ENCODE peak calls at places on chromosomes 4 and X, in six cellular contexts. X is SK-N-SH, I is HCT116, L is K562, B is HepG2, K is GM12878. R is an unnamed sample.

GRCh38 chrX:152157042-152157441 is 18.7 kb upstream of the MAGEA10 start:
- DNase-seq in B (no peak), L (peak), I (no peak), X (no peak), K (no peak), R (no peak)

GRCh38 chrX:79259073-79259689 is 108.0 kb downstream of the ITM2A start:
- DNase-seq in K (peak), I (no peak), B (no peak), X (no peak), L (no peak), R (no peak)

GRCh38 chr4:134773497-134774000 is 572.0 kb upstream of the PABPC4L start:
- DNase-seq in K (no peak), B (no peak), I (no peak), L (no peak), X (no peak), R (no peak)

GRCh38 chr4:112330921-112331320 is 33.8 kb downstream of the ALPK1 start:
- DNase-seq in I (no peak), X (no peak), L (no peak), B (no peak), K (no peak), R (no peak)

GRCh38 chr4:17275836-17276235 is 236.1 kb downstream of the QDPR start:
- DNase-seq in K (no peak), L (no peak), B (no peak), X (no peak), I (no peak), R (no peak)

GRCh38 chr4:109465065-109465464 is 31.4 kb downstream of the SEC24B start:
- DNase-seq in I (no peak), B (no peak), K (no peak), X (no peak), L (no peak), R (no peak)

GRCh38 chr4:102387552-102388150 is 42.4 kb upstream of the SLC39A8 start:
- DNase-seq in K (no peak), I (no peak), X (no peak), L (no peak), B (no peak), R (no peak)

GRCh38 chr4:184268574-184269160 is 51.0 kb upstream of the ENPP6 start:
- DNase-seq in X (no peak), L (peak), I (no peak), K (no peak), B (no peak), R (no peak)

GRCh38 chr4:165301833-165302232 is 25.6 kb upstream of the MSMO1 start:
- DNase-seq in X (no peak), B (no peak), L (no peak), I (no peak), K (no peak), R (no peak)
- TF ChIP-seq JUND in X (no peak), B (no peak), L (no peak), I (no peak), K (no peak), R (no peak)

GRCh38 chr4:177308125-177308524 is 1.5 kb upstream of the NEIL3 start:
- DNase-seq in L (no peak), X (no peak), I (no peak), B (peak), K (no peak), R (no peak)

GRCh38 chr4:177309525-177310371 is at the start of gene NEIL3:
- DNase-seq in L (peak), I (peak), B (peak), K (peak), X (peak), R (peak)

GRCh38 chr4:177313263-177313662 is 3.6 kb downstream of the NEIL3 start:
- DNase-seq in B (no peak), I (no peak), K (no peak), X (no peak), L (no peak), R (no peak)

GRCh38 chr4:177308842-177309524 is 691 bp upstream of the NEIL3 start:
- DNase-seq in K (no peak), X (no peak), L (no peak), B (no peak), I (no peak), R (no peak)
- TF ChIP-seq JUND in K (no peak), X (no peak), L (no peak), B (no peak), I (no peak), R (no peak)

GRCh38 chrX:96753230-96753629 is 68.6 kb downstream of the DIAPH2 start:
- DNase-seq in B (no peak), X (no peak), I (no peak), K (no peak), L (no peak), R (no peak)
- TF ChIP-seq JUND in B (no peak), X (no peak), I (no peak), K (no peak), L (no peak), R (no peak)

DNA sequence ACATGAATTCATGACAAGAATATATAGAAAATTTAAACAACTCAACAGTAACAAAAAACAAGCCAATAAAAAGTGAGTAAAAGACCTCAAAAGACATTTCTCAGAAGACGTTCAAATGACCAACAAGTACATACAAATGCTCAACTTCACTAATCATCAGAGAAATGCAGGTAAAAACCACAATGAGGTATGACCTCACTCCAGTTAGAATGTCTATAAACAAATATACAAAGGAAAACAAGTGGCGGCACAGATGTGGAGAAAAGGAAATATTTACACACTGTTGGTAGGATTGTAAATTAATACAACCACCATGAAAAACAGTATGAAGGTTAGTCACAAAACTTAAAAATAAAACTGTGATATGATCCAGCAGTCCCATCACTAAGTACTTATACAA is 1033.1 kb downstream of the RAPGEF2 start:
- DNase-seq in I (no peak), X (no peak), L (no peak), K (no peak), B (no peak), R (no peak)
- TF ChIP-seq JUND in I (no peak), X (no peak), L (no peak), K (no peak), B (no peak), R (no peak)

GRCh38 chrX:39688219-39688575 is 409.6 kb downstream of the BCOR start:
- DNase-seq in L (no peak), B (no peak), K (no peak), I (no peak), X (no peak), R (no peak)
- TF ChIP-seq JUND in L (no peak), B (no peak), K (no peak), I (no peak), X (no peak), R (no peak)

GRCh38 chrX:45850197-45850774 is 649.6 kb upstream of the DIPK2B start:
- DNase-seq in B (no peak), K (no peak), I (no peak), L (no peak), X (no peak), R (no peak)
- TF ChIP-seq JUND in B (no peak), K (no peak), I (no peak), L (no peak), X (no peak), R (no peak)

DNA sequence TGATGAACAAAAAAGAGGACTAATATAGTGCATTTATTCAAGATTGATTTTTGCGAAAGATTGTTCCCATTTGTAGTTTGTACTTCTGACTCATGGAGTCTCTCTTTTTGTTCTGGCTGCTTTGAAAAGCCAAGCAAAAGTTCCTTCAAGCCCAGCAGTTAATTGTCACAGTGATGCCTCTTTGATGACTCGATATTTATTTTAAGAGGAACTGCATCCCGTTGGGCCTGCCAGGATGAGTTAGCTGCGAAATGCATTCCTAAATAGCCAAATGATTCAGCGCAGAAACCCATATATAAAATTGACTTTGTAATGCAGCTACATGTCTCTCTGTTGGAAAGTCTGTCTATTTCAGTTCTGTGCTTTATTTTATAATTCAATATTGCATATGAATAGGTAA is 295.1 kb downstream of the GBA3 start:
- DNase-seq in X (no peak), I (no peak), L (no peak), K (no peak), B (no peak), R (no peak)
- TF ChIP-seq JUND in X (no peak), I (no peak), L (no peak), K (no peak), B (no peak), R (no peak)

GRCh38 chr4:139589619-139590018 is 33.6 kb upstream of the SETD7 start:
- DNase-seq in I (no peak), L (no peak), B (no peak), K (no peak), X (no peak), R (no peak)
- TF ChIP-seq JUND in I (no peak), L (peak), B (no peak), K (no peak), X (no peak), R (no peak)

GRCh38 chr4:66562276-66562806 is 892.1 kb upstream of the EPHA5 start:
- DNase-seq in B (no peak), K (no peak), X (no peak), L (no peak), I (no peak), R (no peak)

GRCh38 chr4:66554844-66555243 is 884.6 kb upstream of the EPHA5 start:
- DNase-seq in K (no peak), L (no peak), X (no peak), B (no peak), I (no peak), R (no peak)

GRCh38 chr4:66555301-66555700 is 885.0 kb upstream of the EPHA5 start:
- DNase-seq in K (no peak), L (no peak), X (no peak), B (no peak), I (no peak), R (no peak)

GRCh38 chr4:66556651-66557278 is 886.5 kb upstream of the EPHA5 start:
- DNase-seq in B (no peak), K (no peak), I (no peak), L (no peak), X (no peak), R (no peak)

DNA sequence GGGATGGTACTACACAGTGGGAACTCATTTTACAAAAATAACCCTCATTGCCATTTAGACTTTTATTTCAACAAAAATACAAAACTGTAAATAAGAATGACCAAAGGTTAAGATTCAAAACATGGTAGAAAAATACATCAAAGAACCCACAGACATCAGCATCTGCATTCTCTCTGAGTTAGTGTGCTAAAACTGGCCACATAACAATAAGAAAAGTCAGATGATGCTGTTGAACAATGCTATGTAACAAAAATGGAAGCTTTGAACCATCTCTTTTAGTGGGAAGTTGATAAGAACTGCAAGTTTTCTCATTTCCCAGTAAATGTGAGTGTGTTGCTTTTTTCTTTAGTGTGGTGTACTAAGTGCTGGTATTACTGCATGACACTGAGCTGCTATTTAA is 888.4 kb upstream of the EPHA5 start:
- DNase-seq in X (no peak), B (no peak), L (no peak), I (no peak), K (no peak), R (no peak)
- TF ChIP-seq JUND in X (no peak), B (no peak), L (no peak), I (no peak), K (no peak), R (no peak)

GRCh38 chrX:44043496-44043895 is 70.3 kb upstream of the NDP start:
- DNase-seq in X (no peak), K (no peak), I (no peak), B (no peak), L (no peak), R (no peak)

GRCh38 chrX:44039556-44039955 is 66.4 kb upstream of the NDP start:
- DNase-seq in B (no peak), I (no peak), X (peak), L (no peak), K (no peak), R (no peak)

GRCh38 chrX:44042124-44042523 is 68.9 kb upstream of the NDP start:
- DNase-seq in L (no peak), X (no peak), I (no peak), B (no peak), K (no peak), R (no peak)

GRCh38 chrX:44042731-44043130 is 69.5 kb upstream of the NDP start:
- DNase-seq in X (no peak), K (no peak), L (no peak), B (no peak), I (no peak), R (no peak)
- TF ChIP-seq JUND in X (no peak), K (no peak), L (no peak), B (no peak), I (no peak), R (no peak)